ENCODE peak calls at places on chromosomes 4 and X, in ten cellular contexts. P, J, N, V, B, L, R, Q, F and D are unnamed samples.

GRCh38 chrX:103730746-103731508 is 20.2 kb downstream of the TMEM31 start:
- DNase-seq in P (no peak), J (no peak), N (no peak), V (peak; percentile 62), B (no peak), L (no peak), R (no peak), Q (no peak), F (peak; percentile 80), D (peak; percentile 83)

GRCh38 chr4:6112606-6113290 is 87.6 kb downstream of the JAKMIP1 start:
- DNase-seq in P (no peak), J (no peak), N (no peak), V (no peak), B (no peak), L (no peak), R (no peak), Q (no peak), F (no peak), D (no peak)

GRCh38 chr4:173990126-173990878 is 293.2 kb downstream of the FBXO8 start:
- DNase-seq in P (peak; percentile 32), J (no peak), N (no peak), V (peak; percentile 11), B (no peak), L (no peak), R (peak; percentile 6), Q (no peak), F (peak; percentile 7), D (peak; percentile 23)

GRCh38 chr4:69920874-69921273 is 10.0 kb upstream of the CSN1S1 start:
- DNase-seq in P (no peak), J (no peak), N (no peak), V (no peak), B (no peak), L (no peak), R (no peak), Q (no peak), F (no peak), D (no peak)

GRCh38 chr4:48345542-48345941 is 4.2 kb downstream of the SLAIN2 start:
- DNase-seq in P (no peak), J (no peak), N (no peak), V (no peak), B (no peak), L (no peak), R (no peak), Q (no peak), F (no peak), D (no peak)

GRCh38 chrX:7069556-7069955 is 78.0 kb upstream of the STS start:
- DNase-seq in P (no peak), J (no peak), N (no peak), V (no peak), B (no peak), L (no peak), R (no peak), Q (no peak), F (no peak), D (no peak)

GRCh38 chr4:20422398-20422797 is 170.7 kb downstream of the SLIT2 start:
- DNase-seq in P (peak; percentile 51), J (no peak), N (no peak), V (no peak), B (no peak), L (peak; percentile 3), R (peak; percentile 55), Q (no peak), F (peak; percentile 48), D (peak; percentile 84)

GRCh38 chr4:13535118-13535517 is 9.2 kb downstream of the NKX3-2 start:
- DNase-seq in P (no peak), J (no peak), N (no peak), V (no peak), B (no peak), L (no peak), R (no peak), Q (no peak), F (no peak), D (peak; percentile 35)

GRCh38 chr4:7725951-7726350 is 213.7 kb downstream of the AFAP1 start:
- DNase-seq in P (no peak), J (no peak), N (no peak), V (no peak), B (no peak), L (no peak), R (no peak), Q (no peak), F (peak; percentile 77), D (no peak)

GRCh38 chrX:34578237-34578636 is 78.8 kb downstream of the TMEM47 start:
- DNase-seq in P (peak; percentile 13), J (no peak), N (no peak), V (no peak), B (peak; percentile 1), L (no peak), R (peak; percentile 0), Q (no peak), F (peak; percentile 35), D (peak; percentile 12)

GRCh38 chr4:75030649-75031235 is 97.8 kb downstream of the PARM1 start:
- DNase-seq in P (peak; percentile 1), J (no peak), N (no peak), V (no peak), B (no peak), L (no peak), R (no peak), Q (no peak), F (no peak), D (no peak)

GRCh38 chr4:24428850-24429249 is 155.5 kb downstream of the DHX15 start:
- DNase-seq in P (no peak), J (no peak), N (no peak), V (no peak), B (no peak), L (no peak), R (no peak), Q (no peak), F (no peak), D (no peak)

GRCh38 chr4:13642163-13642562 is 14.6 kb upstream of the BOD1L1 start:
- DNase-seq in P (no peak), J (no peak), N (no peak), V (no peak), B (no peak), L (no peak), R (no peak), Q (no peak), F (no peak), D (no peak)

GRCh38 chr4:107318078-107318477 is 282.0 kb upstream of the DKK2 start:
- DNase-seq in P (no peak), J (no peak), N (no peak), V (no peak), B (no peak), L (no peak), R (no peak), Q (no peak), F (peak; percentile 12), D (no peak)

GRCh38 chr4:127708985-127709384 is 21.2 kb upstream of the SLC25A31 start:
- DNase-seq in P (peak; percentile 59), J (no peak), N (no peak), V (no peak), B (no peak), L (no peak), R (no peak), Q (no peak), F (peak; percentile 85), D (no peak)

GRCh38 chr4:2175990-2176698 is 65.8 kb downstream of the HAUS3 start:
- DNase-seq in P (no peak), J (no peak), N (no peak), V (no peak), B (no peak), L (no peak), R (no peak), Q (no peak), F (no peak), D (no peak)

GRCh38 chrX:11533211-11533651 is 132.5 kb downstream of the ARHGAP6 start:
- DNase-seq in P (peak; percentile 83), J (peak; percentile 0), N (no peak), V (peak; percentile 42), B (peak; percentile 89), L (peak; percentile 25), R (peak; percentile 84), Q (no peak), F (peak; percentile 64), D (peak; percentile 87)

GRCh38 chrX:29297171-29297800 is 710.0 kb downstream of the IL1RAPL1 start:
- DNase-seq in P (no peak), J (no peak), N (no peak), V (no peak), B (no peak), L (no peak), R (no peak), Q (no peak), F (no peak), D (no peak)

GRCh38 chr4:35228318-35228717 is 1016.0 kb downstream of the ARAP2 start:
- DNase-seq in P (no peak), J (no peak), N (no peak), V (no peak), B (no peak), L (no peak), R (no peak), Q (no peak), F (no peak), D (no peak)

GRCh38 chrX:107506596-107507031 is 57.2 kb downstream of the FRMPD3 start:
- DNase-seq in P (no peak), J (no peak), N (no peak), V (no peak), B (no peak), L (no peak), R (no peak), Q (no peak), F (no peak), D (no peak)

GRCh38 chr4:39446842-39447573 is 11.7 kb downstream of the RPL9 start:
- DNase-seq in P (no peak), J (peak; percentile 22), N (no peak), V (no peak), B (no peak), L (no peak), R (no peak), Q (peak; percentile 52), F (peak; percentile 43), D (no peak)

GRCh38 chrX:14718403-14718802 is 154.5 kb downstream of the FANCB start:
- DNase-seq in P (no peak), J (no peak), N (no peak), V (no peak), B (no peak), L (no peak), R (no peak), Q (no peak), F (no peak), D (no peak)

GRCh38 chrX:129577473-129577872 is 37.4 kb downstream of the OCRL start:
- DNase-seq in P (peak; percentile 47), J (no peak), N (no peak), V (no peak), B (no peak), L (no peak), R (no peak), Q (no peak), F (peak; percentile 65), D (peak; percentile 68)

GRCh38 chr4:90240333-90240732 is 113.1 kb downstream of the CCSER1 start:
- DNase-seq in P (no peak), J (no peak), N (no peak), V (no peak), B (no peak), L (no peak), R (no peak), Q (no peak), F (no peak), D (peak; percentile 1)

GRCh38 chr4:140252742-140253555 is 99.0 kb upstream of the MAML3 start:
- DNase-seq in P (peak; percentile 77), J (peak; percentile 77), N (peak; percentile 29), V (no peak), B (peak; percentile 55), L (peak; percentile 67), R (peak; percentile 52), Q (peak; percentile 49), F (peak; percentile 60), D (peak; percentile 84)

GRCh38 chr4:75830906-75831305 is 71.3 kb downstream of the PPEF2 start:
- DNase-seq in P (no peak), J (no peak), N (no peak), V (no peak), B (no peak), L (no peak), R (no peak), Q (no peak), F (no peak), D (no peak)

GRCh38 chr4:98468744-98469143 is 189.7 kb downstream of the TSPAN5 start:
- DNase-seq in P (no peak), J (peak; percentile 65), N (no peak), V (no peak), B (no peak), L (no peak), R (no peak), Q (no peak), F (peak; percentile 44), D (no peak)

GRCh38 chr4:174600391-174600790 is 78.1 kb upstream of the HPGD start:
- DNase-seq in P (no peak), J (no peak), N (no peak), V (no peak), B (no peak), L (no peak), R (no peak), Q (no peak), F (no peak), D (no peak)